ENCODE peak calls at places on chromosome 6, in ten cellular contexts. P is GM13977, S is AG04450, A is body of pancreas, M is mucosa of descending colon, B is GM10248, R is mesothelial cell of epicardium, K is IMR-90, I is A673, J is WERI-Rb-1. X is an unnamed sample.

GRCh38 chr6:79895382-79896100 is 51.8 kb downstream of the ELOVL4 start:
- DNase-seq in P (no peak), S (no peak), A (no peak), M (no peak), B (no peak), R (no peak), K (no peak), I (no peak), J (no peak), X (no peak)

GRCh38 chr6:113640046-113640445 is 217.1 kb upstream of the MARCKS start:
- DNase-seq in P (no peak), S (no peak), A (no peak), M (no peak), B (no peak), R (no peak), K (no peak), I (no peak), J (no peak), X (no peak)

GRCh38 chr6:38131527-38131965 is 312.0 kb downstream of the ZFAND3 start:
- DNase-seq in P (no peak), S (peak; percentile 91), A (no peak), M (no peak), B (no peak), R (no peak), K (peak; percentile 99), I (no peak), J (no peak), X (no peak)

GRCh38 chr6:135212935-135213334 is 31.8 kb downstream of the MYB start:
- DNase-seq in P (no peak), S (no peak), A (no peak), M (no peak), B (no peak), R (no peak), K (peak; percentile 75), I (no peak), J (no peak), X (no peak)

GRCh38 chr6:42281570-42281969 is 63.9 kb upstream of the MRPS10 start:
- DNase-seq in P (no peak), S (no peak), A (no peak), M (no peak), B (no peak), R (no peak), K (no peak), I (no peak), J (no peak), X (no peak)

GRCh38 chr6:139882234-139882633 is 507.8 kb upstream of the CITED2 start:
- DNase-seq in P (no peak), S (no peak), A (no peak), M (no peak), B (no peak), R (no peak), K (peak; percentile 78), I (peak; percentile 62), J (peak; percentile 12), X (no peak)

GRCh38 chr6:160028487-160029275 is 59.8 kb downstream of the IGF2R start:
- DNase-seq in P (no peak), S (no peak), A (no peak), M (no peak), B (no peak), R (no peak), K (no peak), I (no peak), J (no peak), X (no peak)

GRCh38 chr6:161137839-161138544 is 135.9 kb downstream of the AGPAT4 start:
- DNase-seq in P (no peak), S (no peak), A (no peak), M (no peak), B (no peak), R (no peak), K (peak; percentile 56), I (no peak), J (no peak), X (no peak)

GRCh38 chr6:102204336-102204735 is 810.8 kb downstream of the GRIK2 start:
- DNase-seq in P (no peak), S (no peak), A (no peak), M (no peak), B (no peak), R (no peak), K (no peak), I (no peak), J (no peak), X (no peak)

DNA sequence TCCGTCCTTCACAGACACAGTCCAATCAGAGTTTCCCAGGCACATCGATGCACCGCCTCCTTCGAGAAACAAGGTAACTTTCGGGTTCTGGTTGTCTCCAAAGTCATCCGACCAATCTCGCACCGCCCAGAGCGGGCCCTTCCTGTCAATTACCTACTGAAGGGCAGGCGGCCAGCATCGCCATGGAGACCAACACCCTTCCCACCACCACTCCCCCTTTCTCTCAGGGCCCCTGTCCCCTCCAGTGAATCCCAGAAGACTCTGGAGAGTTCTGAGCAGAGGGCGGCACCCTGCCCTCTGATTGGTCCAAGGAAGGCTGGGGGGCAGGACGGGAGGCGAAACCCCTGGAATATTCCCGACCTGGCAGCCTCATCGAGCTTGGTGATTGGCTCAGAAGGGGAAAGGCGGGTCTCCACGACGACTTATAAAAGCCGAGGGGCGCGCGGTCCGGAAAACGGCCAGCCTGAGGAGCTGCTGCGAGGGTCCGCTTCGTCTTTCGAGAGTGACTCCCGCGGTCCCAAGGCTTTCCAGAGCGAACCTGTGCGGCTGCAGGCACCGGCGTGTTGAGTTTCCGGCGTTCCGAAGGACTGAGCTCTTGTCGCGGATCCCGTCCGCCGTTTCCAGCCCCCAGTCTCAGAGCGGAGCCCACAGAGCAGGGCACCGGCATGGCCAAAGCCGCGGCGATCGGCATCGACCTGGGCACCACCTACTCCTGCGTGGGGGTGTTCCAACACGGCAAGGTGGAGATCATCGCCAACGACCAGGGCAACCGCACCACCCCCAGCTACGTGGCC is at the start of gene HSPA1B:
- DNase-seq in P (peak; percentile 93), S (peak; percentile 99), A (peak; percentile 100), M (peak; percentile 99), B (peak; percentile 92), R (peak; percentile 94), K (peak; percentile 100), I (peak; percentile 100), J (no peak), X (peak; percentile 94)
- TF ChIP-seq CTCF in P (no peak), S (no peak), A (no peak), M (no peak), B (no peak), R (no peak), K (no peak), I (no peak), J (no peak), X (no peak)

DNA sequence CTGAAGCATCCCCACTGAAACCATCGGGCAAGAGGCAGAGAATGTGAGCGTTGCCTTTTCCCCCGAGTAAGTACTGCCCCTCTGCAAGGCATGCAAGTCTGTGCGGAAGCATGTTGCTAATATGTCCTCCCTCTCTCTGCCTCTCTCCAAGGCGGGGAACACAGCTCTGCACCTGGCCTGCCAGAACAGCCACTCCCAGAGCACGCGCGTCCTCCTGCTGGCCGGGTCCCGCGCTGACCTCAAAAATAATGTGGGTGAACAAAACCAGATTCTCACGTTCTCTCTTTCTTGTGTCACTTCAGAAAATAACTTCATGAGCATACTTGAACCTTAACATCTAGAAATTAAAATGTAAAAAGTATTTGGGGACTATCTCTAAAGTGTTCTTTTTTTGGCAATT is 26.4 kb downstream of the LYRM2 start:
- DNase-seq in P (no peak), S (no peak), A (no peak), M (no peak), B (no peak), R (no peak), K (no peak), I (no peak), J (no peak), X (no peak)
- TF ChIP-seq CTCF in P (no peak), S (no peak), A (no peak), M (no peak), B (no peak), R (no peak), K (no peak), I (no peak), J (peak; percentile 16), X (peak; percentile 41)

GRCh38 chr6:33319939-33320314 is 2.4 kb upstream of the ZBTB22 start:
- DNase-seq in P (no peak), S (no peak), A (no peak), M (no peak), B (no peak), R (no peak), K (no peak), I (no peak), J (no peak), X (no peak)

GRCh38 chr6:33324139-33324538 is 6.6 kb upstream of the ZBTB22 start:
- DNase-seq in P (peak; percentile 40), S (no peak), A (no peak), M (no peak), B (no peak), R (no peak), K (no peak), I (no peak), J (no peak), X (no peak)

GRCh38 chr6:33321227-33321626 is 3.7 kb upstream of the ZBTB22 start:
- DNase-seq in P (no peak), S (no peak), A (no peak), M (no peak), B (no peak), R (no peak), K (no peak), I (no peak), J (no peak), X (no peak)

GRCh38 chr6:33320315-33321181 is 3.0 kb upstream of the ZBTB22 start:
- DNase-seq in P (no peak), S (peak; percentile 84), A (peak; percentile 70), M (peak; percentile 62), B (no peak), R (no peak), K (peak; percentile 96), I (no peak), J (no peak), X (no peak)

DNA sequence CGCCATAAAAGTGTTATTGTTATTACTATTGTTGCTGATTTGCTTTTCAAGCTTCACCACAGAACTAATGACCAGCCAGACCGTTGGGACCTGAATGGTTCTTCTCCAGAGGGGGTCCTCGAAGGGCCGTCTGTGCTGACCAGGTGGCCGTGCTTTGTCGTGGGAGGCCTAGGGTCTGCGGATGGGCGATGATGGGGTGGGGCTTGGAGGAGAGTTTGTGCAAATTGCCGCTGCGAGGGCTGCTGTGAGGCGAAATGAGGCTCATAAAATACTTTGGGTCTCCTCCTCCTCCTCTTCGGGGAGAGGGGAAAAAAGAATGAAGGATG is 6.0 kb upstream of the ZBTB22 start:
- DNase-seq in P (no peak), S (no peak), A (no peak), M (peak; percentile 74), B (no peak), R (no peak), K (no peak), I (no peak), J (peak; percentile 82), X (no peak)
- TF ChIP-seq CTCF in P (no peak), S (no peak), A (no peak), M (no peak), B (no peak), R (no peak), K (no peak), I (no peak), J (peak; percentile 25), X (no peak)

GRCh38 chr6:75368151-75368779 is 83.7 kb upstream of the TMEM30A start:
- DNase-seq in P (no peak), S (no peak), A (peak; percentile 58), M (no peak), B (peak; percentile 13), R (peak; percentile 22), K (peak; percentile 22), I (peak; percentile 21), J (peak; percentile 68), X (peak; percentile 34)
- TF ChIP-seq CTCF in P (peak; percentile 56), S (peak; percentile 51), A (peak; percentile 71), M (no peak), B (peak; percentile 32), R (no peak), K (peak; percentile 43), I (peak; percentile 55), J (peak; percentile 82), X (peak; percentile 75)

GRCh38 chr6:169520104-169520503 is 181.7 kb downstream of the WDR27 start:
- DNase-seq in P (no peak), S (no peak), A (no peak), M (no peak), B (no peak), R (no peak), K (peak; percentile 70), I (no peak), J (no peak), X (no peak)
- TF ChIP-seq CTCF in P (no peak), S (peak; percentile 70), A (no peak), M (no peak), B (peak; percentile 2), R (no peak), K (peak; percentile 82), I (peak; percentile 38), J (no peak), X (peak; percentile 18)

X was measured in progenitor cell of endocrine pancreas.